ENCODE peak calls at places on chromosomes 12 and 14, in five cellular contexts. One of them, this sample, is unnamed.

GRCh38 chr14:55553791-55554190 is 26.2 kb upstream of the KTN1 start:
- DNase-seq in K562: no peak
- DNase-seq in SK-N-SH: no peak
- DNase-seq in GM12878: no peak
- DNase-seq in IMR-90: no peak
- DNase-seq in this sample: no peak

GRCh38 chr14:76486251-76486743 is 110.4 kb downstream of the ESRRB start:
- DNase-seq in SK-N-SH: peak
- DNase-seq in IMR-90: no peak
- DNase-seq in GM12878: no peak
- DNase-seq in K562: no peak
- DNase-seq in this sample: no peak

GRCh38 chr12:91007531-91008290 is 2.9 kb upstream of the EPYC start:
- DNase-seq in K562: no peak
- DNase-seq in IMR-90: no peak
- DNase-seq in SK-N-SH: no peak
- DNase-seq in GM12878: peak
- DNase-seq in this sample: no peak

GRCh38 chr12:129911437-129912049 is 7.7 kb upstream of the TMEM132D start:
- DNase-seq in GM12878: no peak
- DNase-seq in K562: peak
- DNase-seq in SK-N-SH: peak
- DNase-seq in IMR-90: no peak
- DNase-seq in this sample: peak

GRCh38 chr12:53219116-53219955 is 12.3 kb upstream of the ITGB7 start:
- DNase-seq in IMR-90: peak
- DNase-seq in GM12878: no peak
- DNase-seq in SK-N-SH: no peak
- DNase-seq in K562: peak
- DNase-seq in this sample: no peak

GRCh38 chr14:76101980-76102379 is 49.7 kb upstream of the GPATCH2L start:
- DNase-seq in IMR-90: no peak
- DNase-seq in SK-N-SH: no peak
- DNase-seq in K562: no peak
- DNase-seq in GM12878: no peak
- DNase-seq in this sample: peak

GRCh38 chr14:80567905-80568512 is 356.7 kb upstream of the DIO2 start:
- DNase-seq in K562: no peak
- DNase-seq in IMR-90: peak
- DNase-seq in SK-N-SH: no peak
- DNase-seq in GM12878: no peak
- DNase-seq in this sample: no peak

GRCh38 chr12:110279976-110280783 is 867 bp upstream of the ATP2A2 start:
- DNase-seq in GM12878: no peak
- DNase-seq in SK-N-SH: peak
- DNase-seq in K562: peak
- DNase-seq in IMR-90: peak
- DNase-seq in this sample: no peak

DNA sequence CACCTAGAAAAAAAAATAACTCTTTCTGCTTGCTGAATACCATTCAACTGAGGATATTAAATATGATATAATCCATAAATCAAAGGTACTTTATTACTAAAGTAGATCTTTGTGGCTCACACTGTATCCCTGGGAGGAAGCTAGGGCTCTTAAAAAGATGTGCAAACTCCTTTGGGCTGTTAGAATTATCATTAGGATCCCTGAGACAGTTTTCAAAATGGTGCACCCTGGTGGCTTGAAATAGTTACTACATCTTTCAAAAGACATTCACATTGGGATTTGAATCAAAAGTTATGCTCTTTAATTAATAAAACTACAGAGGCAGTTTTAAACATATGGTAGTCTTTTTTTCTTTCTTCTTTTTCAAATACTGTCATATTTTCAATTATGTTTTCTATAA is 228.5 kb upstream of the G2E3 start:
- DNase-seq in SK-N-SH: peak
- DNase-seq in IMR-90: no peak
- DNase-seq in GM12878: no peak
- DNase-seq in K562: peak
- DNase-seq in this sample: no peak
- TF ChIP-seq MXI1 in SK-N-SH: no peak
- TF ChIP-seq MXI1 in IMR-90: no peak
- TF ChIP-seq MXI1 in GM12878: no peak
- TF ChIP-seq MXI1 in K562: no peak
- TF ChIP-seq MXI1 in this sample: no peak

GRCh38 chr12:6692888-6693287 is 3.7 kb upstream of the ZNF384 start:
- DNase-seq in SK-N-SH: no peak
- DNase-seq in IMR-90: no peak
- DNase-seq in K562: no peak
- DNase-seq in GM12878: no peak
- DNase-seq in this sample: no peak
- TF ChIP-seq MXI1 in SK-N-SH: no peak
- TF ChIP-seq MXI1 in IMR-90: no peak
- TF ChIP-seq MXI1 in K562: no peak
- TF ChIP-seq MXI1 in GM12878: no peak
- TF ChIP-seq MXI1 in this sample: no peak

DNA sequence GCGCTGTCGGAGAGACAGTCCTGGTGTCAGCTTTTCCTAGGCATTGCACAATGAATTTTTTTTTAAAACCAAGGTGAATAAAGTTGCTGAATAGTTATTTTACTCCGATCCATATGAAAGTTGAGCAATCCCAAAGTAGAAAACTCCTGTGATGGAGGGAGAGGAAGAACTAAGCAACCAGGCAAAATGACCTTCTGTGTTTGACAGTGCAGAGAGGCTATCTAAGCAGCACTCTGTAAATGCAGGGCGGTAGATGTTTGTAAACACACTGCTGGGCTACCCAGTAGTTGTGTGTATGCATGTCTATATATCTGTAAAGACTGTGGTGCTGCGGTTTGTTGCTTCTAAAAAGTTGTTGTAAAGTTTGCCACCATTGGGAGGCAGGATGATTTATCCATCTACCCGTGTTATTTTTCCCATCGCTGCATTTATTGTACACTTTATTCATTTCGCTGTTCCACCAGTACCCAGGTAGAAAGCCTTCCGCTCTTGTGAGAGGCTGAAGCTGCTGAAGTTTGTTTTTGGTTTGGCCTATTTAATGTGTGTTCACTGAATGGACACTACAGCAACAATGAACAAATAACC is 1.3 kb downstream of the ETV6 start:
- DNase-seq in SK-N-SH: peak
- DNase-seq in GM12878: peak
- DNase-seq in IMR-90: peak
- DNase-seq in K562: no peak
- DNase-seq in this sample: peak
- TF ChIP-seq MXI1 in SK-N-SH: peak
- TF ChIP-seq MXI1 in GM12878: no peak
- TF ChIP-seq MXI1 in IMR-90: peak
- TF ChIP-seq MXI1 in K562: no peak
- TF ChIP-seq MXI1 in this sample: no peak

GRCh38 chr14:91257328-91258020 is 13.0 kb upstream of the GPR68 start:
- DNase-seq in SK-N-SH: peak
- DNase-seq in GM12878: no peak
- DNase-seq in K562: no peak
- DNase-seq in IMR-90: no peak
- DNase-seq in this sample: no peak
- TF ChIP-seq MXI1 in SK-N-SH: no peak
- TF ChIP-seq MXI1 in GM12878: no peak
- TF ChIP-seq MXI1 in K562: no peak
- TF ChIP-seq MXI1 in IMR-90: no peak
- TF ChIP-seq MXI1 in this sample: no peak

DNA sequence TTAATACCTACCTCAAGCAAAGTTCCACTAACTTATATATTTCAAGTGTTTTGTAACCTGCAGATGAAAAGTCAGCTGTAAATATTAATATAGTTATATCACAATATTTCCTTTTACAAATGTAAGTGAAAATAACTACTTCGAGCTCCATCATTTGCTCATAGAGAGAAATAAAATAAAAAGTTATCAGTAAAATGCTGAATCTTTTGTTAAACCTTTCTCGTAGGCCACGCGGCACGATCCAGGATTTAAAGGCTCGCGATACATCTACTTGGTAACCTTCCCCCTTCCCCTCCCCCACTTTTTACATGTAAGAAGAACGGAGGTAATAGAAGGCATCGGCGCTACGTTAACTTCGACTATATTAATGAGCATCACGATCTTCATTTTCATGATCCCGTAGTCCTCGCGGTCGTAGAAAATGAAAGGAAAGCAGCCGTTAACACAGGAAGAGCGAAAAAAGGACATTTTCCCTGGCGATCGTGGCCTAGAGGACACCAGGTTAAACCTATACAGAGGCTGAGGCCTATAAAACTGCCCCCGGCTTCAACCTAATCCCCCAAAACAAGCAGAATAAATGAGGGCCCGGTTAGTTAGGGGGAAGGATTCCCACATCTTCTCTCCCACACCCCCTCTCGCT is 510 bp downstream of the HNRNPC start:
- DNase-seq in SK-N-SH: no peak
- DNase-seq in GM12878: no peak
- DNase-seq in K562: peak
- DNase-seq in IMR-90: peak
- DNase-seq in this sample: peak
- TF ChIP-seq MXI1 in SK-N-SH: peak
- TF ChIP-seq MXI1 in GM12878: no peak
- TF ChIP-seq MXI1 in K562: no peak
- TF ChIP-seq MXI1 in IMR-90: no peak
- TF ChIP-seq MXI1 in this sample: no peak

GRCh38 chr12:113477171-113477841 is 5.6 kb upstream of the LHX5 start:
- DNase-seq in GM12878: no peak
- DNase-seq in K562: no peak
- DNase-seq in IMR-90: no peak
- DNase-seq in SK-N-SH: peak
- DNase-seq in this sample: no peak

GRCh38 chr12:113473942-113474341 is 2.3 kb upstream of the LHX5 start:
- DNase-seq in K562: no peak
- DNase-seq in SK-N-SH: peak
- DNase-seq in IMR-90: no peak
- DNase-seq in GM12878: no peak
- DNase-seq in this sample: no peak

GRCh38 chr12:113474635-113475436 is 3.2 kb upstream of the LHX5 start:
- DNase-seq in SK-N-SH: peak
- DNase-seq in IMR-90: no peak
- DNase-seq in K562: no peak
- DNase-seq in GM12878: no peak
- DNase-seq in this sample: no peak

GRCh38 chr12:113476093-113476986 is 4.7 kb upstream of the LHX5 start:
- DNase-seq in SK-N-SH: peak
- DNase-seq in GM12878: no peak
- DNase-seq in IMR-90: no peak
- DNase-seq in K562: no peak
- DNase-seq in this sample: no peak

DNA sequence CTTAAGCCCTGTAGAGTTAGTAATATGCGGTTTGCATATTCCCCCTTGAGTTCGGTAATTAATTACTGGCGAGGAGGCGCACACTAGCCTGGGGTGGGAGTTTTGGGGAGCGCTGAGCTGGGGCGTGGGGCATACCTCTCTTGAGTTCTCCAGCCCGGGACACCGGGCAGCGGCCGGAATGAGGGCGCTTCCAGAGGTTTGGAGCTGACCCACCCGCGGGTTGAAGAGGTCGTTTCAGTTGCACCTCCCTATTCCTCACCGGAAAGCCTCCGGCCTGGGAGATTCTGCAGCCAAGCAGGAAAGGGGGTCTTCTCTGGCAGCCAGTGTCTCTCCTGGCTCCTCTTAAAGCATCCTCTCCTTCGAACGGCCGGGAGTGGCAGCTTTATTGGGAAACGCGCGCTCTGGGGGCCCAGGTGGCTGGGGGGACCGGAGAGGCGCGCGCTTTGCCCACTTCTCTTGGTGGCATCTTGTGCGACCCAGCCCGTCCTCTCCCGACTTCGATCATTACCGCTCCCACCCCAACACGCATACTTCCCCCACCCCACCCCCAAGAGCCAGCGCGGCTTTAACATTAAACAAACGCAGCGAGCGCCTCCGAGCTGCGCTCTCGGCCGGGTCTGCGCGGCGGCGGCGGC is 3.9 kb upstream of the LHX5 start:
- DNase-seq in K562: no peak
- DNase-seq in SK-N-SH: peak
- DNase-seq in GM12878: no peak
- DNase-seq in IMR-90: no peak
- DNase-seq in this sample: no peak
- TF ChIP-seq MXI1 in K562: no peak
- TF ChIP-seq MXI1 in SK-N-SH: no peak
- TF ChIP-seq MXI1 in GM12878: no peak
- TF ChIP-seq MXI1 in IMR-90: no peak
- TF ChIP-seq MXI1 in this sample: no peak

GRCh38 chr12:27781680-27782079 is 1.6 kb upstream of the MANSC4 start:
- DNase-seq in IMR-90: peak
- DNase-seq in GM12878: no peak
- DNase-seq in SK-N-SH: no peak
- DNase-seq in K562: no peak
- DNase-seq in this sample: no peak
- TF ChIP-seq MXI1 in IMR-90: no peak
- TF ChIP-seq MXI1 in GM12878: no peak
- TF ChIP-seq MXI1 in SK-N-SH: no peak
- TF ChIP-seq MXI1 in K562: no peak
- TF ChIP-seq MXI1 in this sample: no peak

GRCh38 chr12:49930515-49931288 is 19.8 kb upstream of the AQP2 start:
- DNase-seq in K562: no peak
- DNase-seq in IMR-90: peak
- DNase-seq in GM12878: no peak
- DNase-seq in SK-N-SH: no peak
- DNase-seq in this sample: no peak
- TF ChIP-seq MXI1 in K562: no peak
- TF ChIP-seq MXI1 in IMR-90: no peak
- TF ChIP-seq MXI1 in GM12878: no peak
- TF ChIP-seq MXI1 in SK-N-SH: no peak
- TF ChIP-seq MXI1 in this sample: no peak